ENCODE peak calls at places on chromosomes 12 and 14, in seven cellular contexts. One of them, this sample, is unnamed.

GRCh38 chr14:105203057-105203494 is 22.0 kb upstream of the NUDT14 start:
- DNase-seq in A549: peak; percentile 81
- DNase-seq in fibroblast of lung: peak; percentile 55
- DNase-seq in psoas muscle: peak; percentile 80
- DNase-seq in CD8-positive, alpha-beta T cell: peak; percentile 50
- DNase-seq in adrenal gland: peak; percentile 92
- DNase-seq in K562: peak; percentile 61
- DNase-seq in this sample: peak; percentile 60

GRCh38 chr12:1691123-1692007 is 495 bp downstream of the ADIPOR2 start:
- DNase-seq in psoas muscle: no peak
- DNase-seq in CD8-positive, alpha-beta T cell: peak; percentile 11
- DNase-seq in A549: peak; percentile 39
- DNase-seq in fibroblast of lung: no peak
- DNase-seq in adrenal gland: peak; percentile 66
- DNase-seq in K562: peak; percentile 65
- DNase-seq in this sample: peak; percentile 60

GRCh38 chr12:110548678-110549077 is 34.4 kb downstream of the PPTC7 start:
- DNase-seq in adrenal gland: no peak
- DNase-seq in CD8-positive, alpha-beta T cell: no peak
- DNase-seq in A549: no peak
- DNase-seq in K562: no peak
- DNase-seq in psoas muscle: no peak
- DNase-seq in fibroblast of lung: peak; percentile 43
- DNase-seq in this sample: no peak

GRCh38 chr12:115338566-115339294 is 654.8 kb upstream of the TBX3 start:
- DNase-seq in A549: no peak
- DNase-seq in fibroblast of lung: no peak
- DNase-seq in CD8-positive, alpha-beta T cell: no peak
- DNase-seq in psoas muscle: no peak
- DNase-seq in adrenal gland: no peak
- DNase-seq in K562: no peak
- DNase-seq in this sample: no peak

GRCh38 chr12:65113621-65114035 is 7.5 kb downstream of the WIF1 start:
- DNase-seq in psoas muscle: no peak
- DNase-seq in fibroblast of lung: no peak
- DNase-seq in K562: no peak
- DNase-seq in A549: no peak
- DNase-seq in adrenal gland: no peak
- DNase-seq in CD8-positive, alpha-beta T cell: no peak
- DNase-seq in this sample: no peak

GRCh38 chr12:58416211-58416610 is 474.8 kb downstream of the ATP23 start:
- DNase-seq in K562: no peak
- DNase-seq in CD8-positive, alpha-beta T cell: no peak
- DNase-seq in adrenal gland: no peak
- DNase-seq in psoas muscle: no peak
- DNase-seq in fibroblast of lung: peak; percentile 76
- DNase-seq in A549: no peak
- DNase-seq in this sample: no peak

GRCh38 chr14:74085828-74086227 is 1.1 kb downstream of the LIN52 start:
- DNase-seq in A549: no peak
- DNase-seq in CD8-positive, alpha-beta T cell: no peak
- DNase-seq in K562: no peak
- DNase-seq in psoas muscle: no peak
- DNase-seq in adrenal gland: no peak
- DNase-seq in fibroblast of lung: no peak
- DNase-seq in this sample: peak; percentile 50

GRCh38 chr12:12819752-12820311 is 6.7 kb downstream of the DDX47 start:
- DNase-seq in K562: no peak
- DNase-seq in adrenal gland: no peak
- DNase-seq in A549: peak; percentile 50
- DNase-seq in CD8-positive, alpha-beta T cell: no peak
- DNase-seq in psoas muscle: no peak
- DNase-seq in fibroblast of lung: peak; percentile 67
- DNase-seq in this sample: no peak

GRCh38 chr14:73759183-73759713 is 45.1 kb upstream of the PNMA1 start:
- DNase-seq in K562: peak; percentile 77
- DNase-seq in CD8-positive, alpha-beta T cell: no peak
- DNase-seq in fibroblast of lung: peak; percentile 54
- DNase-seq in A549: no peak
- DNase-seq in adrenal gland: peak; percentile 79
- DNase-seq in psoas muscle: peak; percentile 83
- DNase-seq in this sample: peak; percentile 66

GRCh38 chr12:56157201-56158028 is 744 bp upstream of the MYL6 start:
- DNase-seq in CD8-positive, alpha-beta T cell: peak; percentile 55
- DNase-seq in fibroblast of lung: peak; percentile 85
- DNase-seq in K562: peak; percentile 79
- DNase-seq in A549: peak; percentile 94
- DNase-seq in adrenal gland: peak; percentile 93
- DNase-seq in psoas muscle: peak; percentile 77
- DNase-seq in this sample: peak; percentile 85

GRCh38 chr14:30528119-30528518 is 30.8 kb upstream of the G2E3 start:
- DNase-seq in psoas muscle: no peak
- DNase-seq in adrenal gland: no peak
- DNase-seq in K562: no peak
- DNase-seq in CD8-positive, alpha-beta T cell: no peak
- DNase-seq in fibroblast of lung: no peak
- DNase-seq in A549: no peak
- DNase-seq in this sample: no peak

GRCh38 chr14:104687601-104688504 is 1.6 kb upstream of the INF2 start:
- DNase-seq in psoas muscle: peak; percentile 87
- DNase-seq in fibroblast of lung: peak; percentile 55
- DNase-seq in A549: peak; percentile 97
- DNase-seq in CD8-positive, alpha-beta T cell: no peak
- DNase-seq in K562: no peak
- DNase-seq in adrenal gland: peak; percentile 92
- DNase-seq in this sample: no peak

GRCh38 chr12:21604245-21605101 is at the start of gene GYS2:
- DNase-seq in fibroblast of lung: no peak
- DNase-seq in psoas muscle: no peak
- DNase-seq in A549: no peak
- DNase-seq in adrenal gland: no peak
- DNase-seq in CD8-positive, alpha-beta T cell: no peak
- DNase-seq in K562: no peak
- DNase-seq in this sample: no peak

GRCh38 chr12:106871477-106871876 is 84.2 kb upstream of the TMEM263 start:
- DNase-seq in adrenal gland: no peak
- DNase-seq in fibroblast of lung: no peak
- DNase-seq in A549: peak; percentile 10
- DNase-seq in CD8-positive, alpha-beta T cell: no peak
- DNase-seq in psoas muscle: no peak
- DNase-seq in K562: no peak
- DNase-seq in this sample: no peak

GRCh38 chr12:114013601-114014345 is 47.6 kb upstream of the RBM19 start:
- DNase-seq in A549: no peak
- DNase-seq in CD8-positive, alpha-beta T cell: no peak
- DNase-seq in fibroblast of lung: peak; percentile 47
- DNase-seq in psoas muscle: no peak
- DNase-seq in K562: peak; percentile 22
- DNase-seq in adrenal gland: no peak
- DNase-seq in this sample: peak; percentile 7

GRCh38 chr12:120350576-120351350 is 18.2 kb downstream of the MSI1 start:
- DNase-seq in fibroblast of lung: no peak
- DNase-seq in psoas muscle: no peak
- DNase-seq in K562: no peak
- DNase-seq in A549: no peak
- DNase-seq in adrenal gland: no peak
- DNase-seq in CD8-positive, alpha-beta T cell: no peak
- DNase-seq in this sample: no peak

GRCh38 chr14:90812109-90812508 is 4.1 kb downstream of the TTC7B start:
- DNase-seq in A549: no peak
- DNase-seq in adrenal gland: no peak
- DNase-seq in CD8-positive, alpha-beta T cell: no peak
- DNase-seq in K562: no peak
- DNase-seq in fibroblast of lung: no peak
- DNase-seq in psoas muscle: no peak
- DNase-seq in this sample: no peak
- H3K4me1 ChIP-seq in A549: peaks cover 3% of the 10 kb centered on the region
- H3K4me1 ChIP-seq in adrenal gland: peaks cover 4% of the 10 kb centered on the region
- H3K4me1 ChIP-seq in CD8-positive, alpha-beta T cell: peaks cover 5% of the 10 kb centered on the region
- H3K4me1 ChIP-seq in K562: peaks cover 42% of the 10 kb centered on the region
- H3K4me1 ChIP-seq in fibroblast of lung: peaks cover 4% of the 10 kb centered on the region
- H3K4me1 ChIP-seq in psoas muscle: peaks cover 50% of the 10 kb centered on the region
- H3K4me1 ChIP-seq in this sample: no peaks in the 10 kb centered on the region

GRCh38 chr14:61571931-61572330 is 123.4 kb upstream of the HIF1A start:
- DNase-seq in CD8-positive, alpha-beta T cell: no peak
- DNase-seq in adrenal gland: no peak
- DNase-seq in K562: no peak
- DNase-seq in A549: no peak
- DNase-seq in psoas muscle: no peak
- DNase-seq in fibroblast of lung: no peak
- DNase-seq in this sample: no peak
- H3K4me1 ChIP-seq in CD8-positive, alpha-beta T cell: peaks cover 39% of the 10 kb centered on the region
- H3K4me1 ChIP-seq in adrenal gland: peaks cover 13% of the 10 kb centered on the region
- H3K4me1 ChIP-seq in K562: peaks cover 5% of the 10 kb centered on the region
- H3K4me1 ChIP-seq in A549: peaks cover 58% of the 10 kb centered on the region
- H3K4me1 ChIP-seq in psoas muscle: peaks cover 16% of the 10 kb centered on the region
- H3K4me1 ChIP-seq in fibroblast of lung: peaks cover 26% of the 10 kb centered on the region
- H3K4me1 ChIP-seq in this sample: peaks cover 57% of the 10 kb centered on the region

GRCh38 chr12:121810234-121810817 is 6.5 kb downstream of the SETD1B start:
- DNase-seq in A549: no peak
- DNase-seq in fibroblast of lung: no peak
- DNase-seq in adrenal gland: no peak
- DNase-seq in psoas muscle: peak; percentile 13
- DNase-seq in K562: no peak
- DNase-seq in CD8-positive, alpha-beta T cell: no peak
- DNase-seq in this sample: no peak
- H3K4me1 ChIP-seq in A549: peaks cover 50% of the 10 kb centered on the region
- H3K4me1 ChIP-seq in fibroblast of lung: peaks cover 14% of the 10 kb centered on the region
- H3K4me1 ChIP-seq in adrenal gland: peaks cover 38% of the 10 kb centered on the region
- H3K4me1 ChIP-seq in psoas muscle: peaks cover 54% of the 10 kb centered on the region
- H3K4me1 ChIP-seq in K562: peaks cover 69% of the 10 kb centered on the region
- H3K4me1 ChIP-seq in CD8-positive, alpha-beta T cell: peaks cover 56% of the 10 kb centered on the region
- H3K4me1 ChIP-seq in this sample: peaks cover 56% of the 10 kb centered on the region

GRCh38 chr14:93975791-93976476 is 436 bp downstream of the ASB2 start:
- DNase-seq in psoas muscle: no peak
- DNase-seq in A549: no peak
- DNase-seq in adrenal gland: no peak
- DNase-seq in CD8-positive, alpha-beta T cell: no peak
- DNase-seq in K562: no peak
- DNase-seq in fibroblast of lung: no peak
- DNase-seq in this sample: peak; percentile 71
- H3K4me1 ChIP-seq in psoas muscle: peaks cover 29% of the 10 kb centered on the region
- H3K4me1 ChIP-seq in A549: no peaks in the 10 kb centered on the region
- H3K4me1 ChIP-seq in adrenal gland: no peaks in the 10 kb centered on the region
- H3K4me1 ChIP-seq in CD8-positive, alpha-beta T cell: peaks cover 47% of the 10 kb centered on the region
- H3K4me1 ChIP-seq in K562: no peaks in the 10 kb centered on the region
- H3K4me1 ChIP-seq in fibroblast of lung: no peaks in the 10 kb centered on the region
- H3K4me1 ChIP-seq in this sample: peaks cover 90% of the 10 kb centered on the region

GRCh38 chr12:118553856-118554504 is 177.6 kb downstream of the SUDS3 start:
- DNase-seq in K562: no peak
- DNase-seq in fibroblast of lung: no peak
- DNase-seq in CD8-positive, alpha-beta T cell: no peak
- DNase-seq in psoas muscle: no peak
- DNase-seq in A549: no peak
- DNase-seq in adrenal gland: no peak
- DNase-seq in this sample: no peak

GRCh38 chr12:118544569-118544968 is 168.2 kb downstream of the SUDS3 start:
- DNase-seq in K562: peak; percentile 7
- DNase-seq in fibroblast of lung: no peak
- DNase-seq in adrenal gland: no peak
- DNase-seq in A549: no peak
- DNase-seq in psoas muscle: no peak
- DNase-seq in CD8-positive, alpha-beta T cell: no peak
- DNase-seq in this sample: no peak

GRCh38 chr12:118549506-118550109 is 173.3 kb downstream of the SUDS3 start:
- DNase-seq in fibroblast of lung: no peak
- DNase-seq in K562: no peak
- DNase-seq in CD8-positive, alpha-beta T cell: no peak
- DNase-seq in A549: no peak
- DNase-seq in adrenal gland: no peak
- DNase-seq in psoas muscle: no peak
- DNase-seq in this sample: no peak

GRCh38 chr12:118543651-118544050 is 167.3 kb downstream of the SUDS3 start:
- DNase-seq in psoas muscle: no peak
- DNase-seq in K562: no peak
- DNase-seq in CD8-positive, alpha-beta T cell: no peak
- DNase-seq in adrenal gland: no peak
- DNase-seq in fibroblast of lung: no peak
- DNase-seq in A549: no peak
- DNase-seq in this sample: no peak

DNA sequence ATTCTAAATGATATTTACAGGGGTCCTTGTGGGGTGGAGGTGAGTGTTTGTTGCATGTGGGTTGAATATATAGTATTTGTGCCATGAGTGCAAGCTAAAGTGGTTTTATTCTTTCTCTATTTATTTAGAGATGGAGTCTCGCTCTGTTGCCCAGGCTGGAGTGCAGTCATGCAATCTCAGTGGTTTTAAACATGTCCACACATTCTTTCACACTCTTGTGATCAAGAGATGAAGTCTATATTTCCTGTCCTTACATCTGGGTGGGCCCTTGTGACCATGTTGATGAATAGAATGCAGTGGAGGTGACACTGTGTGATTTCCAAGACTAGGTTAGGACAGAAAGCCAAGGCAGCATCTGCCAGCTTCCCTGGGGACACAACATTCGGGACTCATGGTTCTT is 172.5 kb downstream of the SUDS3 start:
- DNase-seq in CD8-positive, alpha-beta T cell: no peak
- DNase-seq in A549: no peak
- DNase-seq in K562: no peak
- DNase-seq in adrenal gland: no peak
- DNase-seq in psoas muscle: no peak
- DNase-seq in fibroblast of lung: no peak
- DNase-seq in this sample: no peak
- H3K4me1 ChIP-seq in CD8-positive, alpha-beta T cell: no peaks in the 10 kb centered on the region
- H3K4me1 ChIP-seq in A549: no peaks in the 10 kb centered on the region
- H3K4me1 ChIP-seq in K562: no peaks in the 10 kb centered on the region
- H3K4me1 ChIP-seq in adrenal gland: no peaks in the 10 kb centered on the region
- H3K4me1 ChIP-seq in psoas muscle: no peaks in the 10 kb centered on the region
- H3K4me1 ChIP-seq in fibroblast of lung: no peaks in the 10 kb centered on the region
- H3K4me1 ChIP-seq in this sample: no peaks in the 10 kb centered on the region

DNA sequence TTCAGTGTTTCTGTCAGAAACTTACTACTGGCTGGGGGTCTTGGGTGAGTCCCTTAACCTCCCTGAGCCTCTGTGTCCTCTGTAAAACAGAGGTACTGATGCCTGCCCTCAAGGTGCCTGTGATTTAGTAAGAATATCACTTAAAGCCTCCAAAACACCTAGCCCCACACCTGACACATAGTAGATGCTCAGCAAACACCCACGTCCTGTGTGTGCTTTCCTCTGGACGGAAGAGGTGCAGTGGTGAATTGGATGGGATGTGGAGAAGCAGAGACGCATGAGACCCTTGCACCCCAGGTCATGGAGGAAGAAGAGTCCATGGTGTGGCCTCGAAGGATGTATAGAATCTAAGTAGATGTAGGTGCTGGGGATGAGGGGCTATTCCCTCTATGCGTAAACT is 110.6 kb downstream of the LGMN start:
- DNase-seq in adrenal gland: no peak
- DNase-seq in A549: no peak
- DNase-seq in psoas muscle: no peak
- DNase-seq in fibroblast of lung: no peak
- DNase-seq in CD8-positive, alpha-beta T cell: no peak
- DNase-seq in K562: no peak
- DNase-seq in this sample: no peak
- H3K4me1 ChIP-seq in adrenal gland: no peaks in the 10 kb centered on the region
- H3K4me1 ChIP-seq in A549: peaks cover 20% of the 10 kb centered on the region
- H3K4me1 ChIP-seq in psoas muscle: no peaks in the 10 kb centered on the region
- H3K4me1 ChIP-seq in fibroblast of lung: peaks cover 4% of the 10 kb centered on the region
- H3K4me1 ChIP-seq in CD8-positive, alpha-beta T cell: no peaks in the 10 kb centered on the region
- H3K4me1 ChIP-seq in K562: no peaks in the 10 kb centered on the region
- H3K4me1 ChIP-seq in this sample: no peaks in the 10 kb centered on the region